ENCODE peak calls at places on chromosomes 7 and 10, in seven cellular contexts. V, G, L, M, I, X and T are unnamed samples.
A peak's percentile ranks its signal among the peaks of the same experiment; 100 is the strongest.

GRCh38 chr10:123885406-123886164 is 6.0 kb downstream of the CPXM2 start:
- DNase-seq in V (no peak), G (no peak), L (no peak), M (no peak), I (no peak), X (no peak), T (no peak)

GRCh38 chr7:19117081-19117869 is at the start of gene TWIST1:
- DNase-seq in V (no peak), G (no peak), L (peak; percentile 61), M (peak; percentile 95), I (peak; percentile 94), X (peak; percentile 51), T (no peak)

GRCh38 chr7:13359656-13360055 is 629.8 kb downstream of the ETV1 start:
- DNase-seq in V (no peak), G (no peak), L (no peak), M (no peak), I (no peak), X (no peak), T (no peak)

GRCh38 chr10:97210576-97210975 is 24.8 kb upstream of the SLIT1 start:
- DNase-seq in V (peak; percentile 46), G (peak; percentile 71), L (peak; percentile 71), M (peak; percentile 54), I (peak; percentile 71), X (peak; percentile 84), T (peak; percentile 63)

GRCh38 chr10:59678884-59679301 is 30.8 kb downstream of the SLC16A9 start:
- DNase-seq in V (no peak), G (no peak), L (peak; percentile 35), M (no peak), I (no peak), X (no peak), T (no peak)

GRCh38 chr10:79484476-79484875 is 27.9 kb upstream of the EIF5AL1 start:
- DNase-seq in V (no peak), G (no peak), L (no peak), M (no peak), I (no peak), X (no peak), T (no peak)

GRCh38 chr10:79316671-79317431 is 30.4 kb upstream of the PPIF start:
- DNase-seq in V (no peak), G (peak; percentile 33), L (peak; percentile 70), M (peak; percentile 36), I (no peak), X (no peak), T (no peak)

GRCh38 chr10:29849434-29849833 is 210.0 kb downstream of the JCAD start:
- DNase-seq in V (no peak), G (no peak), L (no peak), M (peak; percentile 91), I (peak; percentile 95), X (peak; percentile 16), T (no peak)

GRCh38 chr10:69446650-69447151 is 4.6 kb upstream of the TSPAN15 start:
- DNase-seq in V (no peak), G (peak; percentile 87), L (no peak), M (peak; percentile 89), I (peak; percentile 91), X (no peak), T (no peak)

GRCh38 chr10:125742465-125742864 is 23.0 kb downstream of the EDRF1 start:
- DNase-seq in V (no peak), G (no peak), L (no peak), M (no peak), I (peak; percentile 5), X (no peak), T (no peak)

GRCh38 chr7:130959743-130960207 is 225.8 kb upstream of the KLF14 start:
- DNase-seq in V (no peak), G (peak; percentile 90), L (no peak), M (peak; percentile 91), I (peak; percentile 70), X (no peak), T (no peak)

GRCh38 chr7:2012044-2012900 is 220.5 kb downstream of the MAD1L1 start:
- DNase-seq in V (peak; percentile 4), G (no peak), L (no peak), M (no peak), I (no peak), X (no peak), T (no peak)

GRCh38 chr7:70052691-70053090 is 454.4 kb downstream of the AUTS2 start:
- DNase-seq in V (no peak), G (no peak), L (no peak), M (no peak), I (no peak), X (no peak), T (no peak)

GRCh38 chr10:58189269-58189668 is 78.4 kb downstream of the IPMK start:
- DNase-seq in V (no peak), G (no peak), L (no peak), M (no peak), I (peak; percentile 67), X (no peak), T (no peak)

GRCh38 chr7:47074702-47075153 is 507.2 kb downstream of the TNS3 start:
- DNase-seq in V (no peak), G (no peak), L (no peak), M (no peak), I (peak; percentile 92), X (no peak), T (no peak)

GRCh38 chr7:92297736-92298135 is 52.0 kb downstream of the ANKIB1 start:
- DNase-seq in V (no peak), G (no peak), L (no peak), M (no peak), I (no peak), X (no peak), T (no peak)

GRCh38 chr10:97843296-97843671 is 6.4 kb upstream of the GOLGA7B start:
- DNase-seq in V (no peak), G (peak; percentile 36), L (no peak), M (peak; percentile 18), I (no peak), X (no peak), T (no peak)